ENCODE peak calls at places on chromosomes 16 and 17, in five cellular contexts. F is left lung, K is keratinocyte, J is thoracic aorta, L is aorta. G is an unnamed sample.

GRCh38 chr16:65617421-65617820 is 495.6 kb upstream of the CDH11 start:
- DNase-seq in F (no peak), K (no peak), J (no peak), L (no peak), G (no peak)

GRCh38 chr16:50390914-50391700 is 22.3 kb upstream of the BRD7 start:
- DNase-seq in F (no peak), K (no peak), J (no peak), L (no peak), G (no peak)

GRCh38 chr16:85832578-85833539 is 33.4 kb downstream of the COX4I1 start:
- DNase-seq in F (no peak), K (no peak), J (no peak), L (peak; percentile 42), G (no peak)

GRCh38 chr16:27198451-27199234 is 4.7 kb upstream of the KDM8 start:
- DNase-seq in F (no peak), K (no peak), J (no peak), L (no peak), G (no peak)

GRCh38 chr17:58324409-58325288 is 3.9 kb downstream of the TSPOAP1 start:
- DNase-seq in F (peak; percentile 87), K (no peak), J (no peak), L (peak; percentile 67), G (no peak)

GRCh38 chr17:6061290-6061689 is 8.9 kb upstream of the WSCD1 start:
- DNase-seq in F (no peak), K (no peak), J (peak; percentile 36), L (peak; percentile 66), G (peak; percentile 65)

GRCh38 chr16:53094013-53094630 is 39.3 kb downstream of the CHD9 start:
- DNase-seq in F (peak; percentile 92), K (no peak), J (no peak), L (peak; percentile 72), G (peak; percentile 39)

GRCh38 chr16:72098936-72099335 is 5.3 kb downstream of the DHX38 start:
- DNase-seq in F (no peak), K (no peak), J (no peak), L (no peak), G (peak; percentile 3)

GRCh38 chr17:47696717-47697642 is 3.0 kb downstream of the TBKBP1 start:
- DNase-seq in F (no peak), K (no peak), J (no peak), L (no peak), G (no peak)

GRCh38 chr16:12628526-12628925 is 175.2 kb downstream of the CPPED1 start:
- DNase-seq in F (no peak), K (no peak), J (no peak), L (no peak), G (no peak)

GRCh38 chr17:75681289-75681688 is 14.2 kb downstream of the SAP30BP start:
- DNase-seq in F (no peak), K (no peak), J (no peak), L (no peak), G (peak; percentile 81)

GRCh38 chr17:78258323-78259229 is 27.1 kb downstream of the TMEM235 start:
- DNase-seq in F (peak; percentile 94), K (no peak), J (no peak), L (peak; percentile 82), G (no peak)

GRCh38 chr17:79802736-79803420 is 6.0 kb upstream of the CBX8 start:
- DNase-seq in F (no peak), K (no peak), J (no peak), L (no peak), G (no peak)
- H3K27me3 ChIP-seq in F (peaks cover 98% of the 10 kb centered on the region), K (peaks cover 100% of the 10 kb centered on the region), J (peaks cover 77% of the 10 kb centered on the region), L (no peaks in the 10 kb centered on the region), G (peaks cover 84% of the 10 kb centered on the region)

GRCh38 chr17:29620779-29621500 is 1.8 kb downstream of the CORO6 start:
- DNase-seq in F (peak; percentile 55), K (no peak), J (no peak), L (no peak), G (no peak)

GRCh38 chr17:29623283-29623647 is 553 bp upstream of the CORO6 start:
- DNase-seq in F (no peak), K (no peak), J (no peak), L (no peak), G (no peak)

GRCh38 chr17:29622337-29623282 is at the start of gene CORO6:
- DNase-seq in F (peak; percentile 89), K (no peak), J (no peak), L (no peak), G (no peak)

GRCh38 chr17:29620271-29620670 is 2.4 kb downstream of the CORO6 start:
- DNase-seq in F (peak; percentile 47), K (no peak), J (no peak), L (no peak), G (peak; percentile 64)

DNA sequence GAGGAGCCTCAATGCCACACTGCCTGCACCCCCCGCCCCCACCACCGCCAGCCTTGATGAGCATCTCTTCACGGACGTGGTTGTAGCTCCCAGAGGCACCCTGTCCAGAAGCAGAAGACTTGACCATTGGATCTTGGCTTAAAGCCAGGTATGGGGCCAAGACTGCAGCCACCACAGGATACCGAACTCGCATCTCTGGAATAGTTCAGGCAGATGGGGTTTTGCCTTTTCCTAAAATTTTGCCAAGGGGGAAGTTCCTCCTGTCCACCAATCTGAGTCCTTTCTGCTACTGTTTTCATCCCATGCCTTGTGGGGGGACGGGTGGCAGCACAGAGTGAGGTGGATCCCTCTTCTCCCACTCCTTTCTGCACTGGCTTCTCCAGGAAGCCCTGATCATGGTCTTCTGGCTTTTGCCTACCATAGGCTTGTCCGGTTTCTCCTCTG is 939 bp downstream of the CORO6 start:
- DNase-seq in F (peak; percentile 25), K (no peak), J (no peak), L (no peak), G (no peak)
- H3K4me3 ChIP-seq in F (peak overlapping the region; percentile 53), K (peak overlapping the region; percentile 79), J (peak overlapping the region; percentile 91), L (peak overlapping the region; percentile 51), G (no peak overlapping the region)

DNA sequence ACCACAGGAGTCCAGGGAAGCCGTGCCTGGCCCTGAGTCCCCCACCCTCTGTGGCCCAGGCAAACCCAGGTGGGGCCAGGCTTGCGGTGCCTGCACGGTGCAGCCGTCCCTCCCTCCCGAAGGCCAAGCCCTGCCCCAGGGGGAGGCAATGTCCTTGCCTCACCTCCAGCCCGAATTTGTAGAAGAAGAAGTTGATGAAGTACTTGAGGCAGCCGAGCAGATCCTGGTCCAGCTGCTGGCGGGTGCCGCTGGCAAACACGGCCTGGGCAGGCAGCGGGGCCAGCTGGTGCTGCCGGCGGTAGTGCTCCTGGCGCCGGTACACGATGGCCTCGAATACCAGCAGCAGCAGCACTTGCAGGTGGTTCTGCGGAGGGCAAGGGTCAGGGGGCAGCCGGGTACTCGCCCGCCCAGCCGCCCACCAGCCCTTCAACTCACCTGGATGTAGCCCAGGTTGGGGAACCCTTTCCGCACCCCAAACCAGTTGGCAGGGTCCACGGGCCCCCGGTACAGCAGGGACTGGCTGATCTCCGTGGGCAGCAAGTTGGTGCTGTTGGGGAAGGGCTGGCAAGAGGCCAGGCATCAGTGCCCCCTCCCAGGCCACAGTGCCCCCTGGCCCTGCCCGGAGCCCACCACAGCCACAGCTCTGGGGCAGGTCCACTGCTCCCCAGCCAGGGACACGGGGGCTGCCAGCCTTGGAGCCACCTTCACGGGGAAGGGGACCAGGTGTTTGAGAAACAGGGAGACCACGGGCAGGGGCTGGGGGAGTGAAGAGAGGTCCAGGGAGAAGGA is 26.1 kb downstream of the CTU2 start:
- DNase-seq in F (no peak), K (no peak), J (no peak), L (no peak), G (no peak)
- H3K27me3 ChIP-seq in F (no peaks in the 10 kb centered on the region), K (no peaks in the 10 kb centered on the region), J (no peaks in the 10 kb centered on the region), L (no peaks in the 10 kb centered on the region), G (no peaks in the 10 kb centered on the region)

DNA sequence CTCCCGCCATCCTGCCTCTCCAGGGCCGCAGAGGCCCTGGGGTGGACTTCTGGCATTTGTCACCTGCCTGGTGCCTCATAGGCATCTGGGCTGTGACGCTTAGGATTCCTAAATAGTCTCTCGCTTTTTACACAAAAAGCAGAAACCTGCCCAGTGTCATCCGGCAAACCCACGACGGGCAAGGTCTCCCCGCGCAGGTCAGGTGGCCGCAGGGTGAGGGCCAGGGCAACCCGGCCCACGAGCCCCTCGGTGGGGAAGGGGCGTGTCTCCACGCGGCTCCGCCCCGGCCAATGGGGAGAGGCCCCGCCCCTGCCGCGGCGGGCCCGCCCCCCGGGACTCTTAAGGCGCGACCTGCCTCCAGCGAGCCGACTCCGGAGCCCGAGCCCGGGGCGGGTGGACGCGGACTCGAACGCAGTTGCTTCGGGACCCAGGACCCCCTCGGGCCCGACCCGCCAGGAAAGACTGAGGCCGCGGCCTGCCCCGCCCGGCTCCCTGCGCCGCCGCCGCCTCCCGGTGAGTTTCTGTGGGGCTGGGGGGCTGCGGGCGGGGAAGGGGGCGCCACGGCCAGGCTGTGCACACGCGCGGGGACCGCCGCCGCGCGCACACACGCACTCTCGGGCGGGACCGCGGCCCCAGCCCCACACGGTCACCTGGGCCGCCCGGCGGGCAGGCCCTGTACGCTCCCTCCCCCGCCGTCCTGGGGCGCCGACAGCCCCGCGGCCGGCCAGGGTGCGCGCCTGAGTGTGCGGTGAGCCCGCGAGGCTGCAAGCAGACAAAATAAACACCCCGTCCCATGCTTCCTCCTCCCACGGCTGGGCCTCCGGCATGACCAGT is at the start of gene VASN:
- DNase-seq in F (peak; percentile 93), K (no peak), J (no peak), L (peak; percentile 88), G (no peak)
- H3K4me3 ChIP-seq in F (peak within 1 kb of the TSS; percentile 60), K (peak within 1 kb of the TSS; percentile 65), J (peak within 1 kb of the TSS; percentile 85), L (peak within 1 kb of the TSS; percentile 73), G (peak within 1 kb of the TSS; percentile 57)

GRCh38 chr17:30337393-30337999 is 3.6 kb upstream of the TMIGD1 start:
- DNase-seq in F (no peak), K (no peak), J (no peak), L (no peak), G (no peak)

GRCh38 chr17:30340957-30341356 is 7.1 kb upstream of the TMIGD1 start:
- DNase-seq in F (no peak), K (no peak), J (no peak), L (no peak), G (no peak)

GRCh38 chr17:30333503-30334240 is at the start of gene TMIGD1:
- DNase-seq in F (no peak), K (no peak), J (no peak), L (no peak), G (peak; percentile 78)

GRCh38 chr17:30334421-30334820 is 564 bp upstream of the TMIGD1 start:
- DNase-seq in F (no peak), K (no peak), J (no peak), L (no peak), G (no peak)

GRCh38 chr17:30336369-30337171 is 2.7 kb upstream of the TMIGD1 start:
- DNase-seq in F (no peak), K (peak; percentile 41), J (no peak), L (no peak), G (peak; percentile 68)
- H3K27me3 ChIP-seq in F (no peaks in the 10 kb centered on the region), K (no peaks in the 10 kb centered on the region), J (no peaks in the 10 kb centered on the region), L (no peaks in the 10 kb centered on the region), G (no peaks in the 10 kb centered on the region)

DNA sequence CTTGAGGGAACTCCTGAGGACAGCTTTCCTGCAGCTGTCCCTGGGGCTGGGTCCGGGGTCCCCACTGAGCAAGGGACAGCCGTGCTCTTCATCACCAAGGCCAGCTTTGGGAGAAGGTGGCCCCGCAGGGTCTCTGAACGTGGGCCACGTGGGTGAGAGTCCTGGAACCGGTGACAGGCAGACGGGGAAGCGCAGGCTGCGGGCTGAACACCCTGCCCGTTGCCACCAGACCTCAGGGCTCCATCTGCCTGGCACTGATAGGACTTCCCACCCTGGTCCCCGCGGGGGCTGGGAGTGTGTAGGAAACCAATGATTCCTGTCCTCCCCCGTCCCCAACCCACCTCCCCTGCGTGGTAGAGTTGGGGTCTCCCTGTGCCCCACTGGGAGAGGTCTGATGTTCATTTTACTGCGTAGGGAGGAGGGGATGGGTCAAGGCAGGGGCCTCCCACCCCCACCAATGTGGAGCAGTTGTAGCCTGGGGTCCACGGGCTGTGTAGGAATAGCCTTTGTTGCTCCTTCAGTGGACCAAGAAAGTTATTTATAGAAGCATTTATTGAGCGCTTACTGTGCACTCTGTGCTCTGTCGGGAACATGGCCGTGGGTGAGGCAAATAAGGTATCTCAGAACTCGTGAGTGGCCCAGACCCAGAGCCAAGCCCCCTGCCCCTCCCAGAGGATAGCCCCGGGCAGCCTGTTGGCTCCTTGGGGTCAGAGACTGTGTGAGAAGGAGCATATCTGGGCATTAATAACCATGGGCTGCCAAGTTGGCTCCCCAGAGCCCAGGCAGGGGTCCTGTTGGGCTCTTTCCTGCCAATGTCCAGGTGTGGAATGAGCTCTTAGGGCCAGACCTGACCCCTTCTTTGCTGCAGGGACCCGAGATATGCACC is 1.3 kb downstream of the ADGRG1 start:
- DNase-seq in F (peak; percentile 59), K (no peak), J (no peak), L (no peak), G (no peak)
- H3K4me3 ChIP-seq in F (peak overlapping the region; percentile 43), K (no peak overlapping the region), J (peak overlapping the region; percentile 52), L (no peak overlapping the region), G (peak overlapping the region; percentile 14)